ENCODE peak calls at places on chromosomes 6 and 20, in five cellular contexts. J is kidney epithelial cell, A is right lobe of liver, P is AG04449, B is cardiac muscle cell. F is an unnamed sample.

GRCh38 chr6:141552031-141552430 is 580.7 kb upstream of the GJE1 start:
- DNase-seq in P (no peak), A (no peak), J (no peak), B (no peak), F (no peak)

GRCh38 chr6:164108869-164109769 is 694.6 kb downstream of the QKI start:
- DNase-seq in P (no peak), J (no peak), A (peak), B (peak), F (no peak)

GRCh38 chr6:170269151-170269872 is 21.6 kb downstream of the DLL1 start:
- DNase-seq in J (no peak), P (no peak), B (no peak), A (peak), F (no peak)

GRCh38 chr6:139852484-139853140 is 478.2 kb upstream of the CITED2 start:
- DNase-seq in A (no peak), B (peak), J (peak), P (peak), F (peak)

GRCh38 chr6:158481612-158482473 is 78.0 kb upstream of the TMEM181 start:
- DNase-seq in B (peak), P (no peak), J (peak), A (no peak), F (peak)

GRCh38 chr6:14023855-14024254 is 93.7 kb upstream of the CD83 start:
- DNase-seq in A (no peak), P (no peak), J (no peak), B (no peak), F (no peak)

GRCh38 chr20:57613481-57613921 is 6.7 kb downstream of the ZBP1 start:
- DNase-seq in J (no peak), B (no peak), P (no peak), A (no peak), F (no peak)

GRCh38 chr6:39892490-39893129 is 41.7 kb downstream of the MOCS1 start:
- DNase-seq in P (peak), A (peak), J (no peak), B (peak), F (no peak)

GRCh38 chr20:4573564-4574355 is 147.9 kb upstream of the PRND start:
- DNase-seq in J (peak), A (no peak), B (peak), P (peak), F (peak)

GRCh38 chr6:40894962-40895799 is 143.8 kb downstream of the UNC5CL start:
- DNase-seq in A (peak), P (no peak), B (peak), J (no peak), F (no peak)

GRCh38 chr6:147223751-147224150 is 19.5 kb downstream of the STXBP5 start:
- DNase-seq in P (no peak), J (no peak), B (no peak), A (no peak), F (no peak)

GRCh38 chr6:94300424-94301144 is 881.2 kb upstream of the EPHA7 start:
- DNase-seq in A (no peak), B (no peak), P (no peak), J (no peak), F (no peak)

GRCh38 chr20:51542033-51542893 is at the start of gene NFATC2:
- DNase-seq in J (no peak), P (no peak), A (peak), B (no peak), F (no peak)

GRCh38 chr6:85452441-85452881 is 2.6 kb downstream of the NT5E start:
- DNase-seq in J (no peak), P (no peak), A (no peak), B (peak), F (peak)

DNA sequence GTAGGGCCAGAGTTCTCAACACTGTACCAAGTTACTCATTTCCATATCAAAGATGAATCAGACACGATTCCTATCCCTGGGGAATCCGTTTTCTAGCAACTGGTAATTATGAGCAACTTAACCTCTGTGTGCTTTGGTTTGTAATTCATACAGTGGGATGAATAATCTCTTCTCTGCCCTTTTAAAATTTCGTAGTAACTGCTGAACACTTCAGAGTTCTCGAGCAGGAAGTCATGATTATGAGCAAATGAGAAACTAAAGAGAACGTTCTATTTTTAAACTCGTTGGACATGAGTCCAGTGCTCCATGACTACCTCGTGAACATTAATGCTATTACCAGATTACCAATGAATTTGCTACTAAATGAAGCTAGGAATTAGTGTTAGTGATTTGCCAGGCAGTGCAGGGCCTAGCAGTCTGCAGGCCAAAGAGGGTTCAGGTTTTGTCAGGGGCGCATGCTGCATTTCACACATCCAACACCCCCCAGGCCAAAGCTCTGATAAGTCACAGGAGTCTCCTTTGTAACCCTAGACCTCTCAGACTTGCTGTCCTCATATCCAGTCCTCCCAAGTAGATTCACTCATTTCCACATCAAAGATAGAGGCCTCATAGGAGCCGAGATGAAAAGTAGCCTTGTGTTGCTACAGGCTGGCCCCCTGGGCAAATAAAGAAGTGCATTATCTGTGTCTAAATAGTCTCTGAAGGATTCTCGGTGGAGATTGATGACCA is 45.8 kb upstream of the VSTM2L start:
- DNase-seq in P (peak), A (no peak), J (no peak), B (peak), F (peak)
- H3K4me3 ChIP-seq in P (no peak), A (no peak), J (no peak), B (no peak), F (no peak)

GRCh38 chr6:27255866-27256265 is 8.4 kb downstream of the PRSS16 start:
- DNase-seq in J (no peak), A (no peak), B (no peak), P (no peak), F (no peak)
- TF ChIP-seq CTCF in J (no peak), A (no peak), B (no peak), P (no peak), F (no peak)

GRCh38 chr6:165729307-165729936 is 66.4 kb upstream of the PDE10A start:
- DNase-seq in P (no peak), B (peak), J (no peak), A (no peak), F (no peak)

GRCh38 chr6:165725201-165725600 is 62.2 kb upstream of the PDE10A start:
- DNase-seq in P (no peak), A (no peak), B (no peak), J (no peak), F (no peak)

GRCh38 chr6:165728196-165728595 is 65.2 kb upstream of the PDE10A start:
- DNase-seq in A (no peak), J (no peak), P (no peak), B (no peak), F (no peak)

GRCh38 chr6:165726915-165727314 is 63.9 kb upstream of the PDE10A start:
- DNase-seq in P (no peak), J (no peak), A (no peak), B (peak), F (no peak)

GRCh38 chr6:165726290-165726875 is 63.3 kb upstream of the PDE10A start:
- DNase-seq in J (no peak), B (no peak), P (no peak), A (no peak), F (no peak)
- H3K4me3 ChIP-seq in J (no peak), B (no peak), P (no peak), A (no peak), F (no peak)

GRCh38 chr20:61919675-61920365 is 145.9 kb downstream of the TAF4 start:
- DNase-seq in A (no peak), J (no peak), P (no peak), B (no peak), F (no peak)

GRCh38 chr20:61919239-61919638 is 146.4 kb downstream of the TAF4 start:
- DNase-seq in B (no peak), A (no peak), J (no peak), P (no peak), F (no peak)

GRCh38 chr20:61917459-61917858 is 148.2 kb downstream of the TAF4 start:
- DNase-seq in J (no peak), A (no peak), P (no peak), B (no peak), F (no peak)

GRCh38 chr20:61916318-61916891 is 149.3 kb downstream of the TAF4 start:
- DNase-seq in A (no peak), J (no peak), B (no peak), P (no peak), F (no peak)

DNA sequence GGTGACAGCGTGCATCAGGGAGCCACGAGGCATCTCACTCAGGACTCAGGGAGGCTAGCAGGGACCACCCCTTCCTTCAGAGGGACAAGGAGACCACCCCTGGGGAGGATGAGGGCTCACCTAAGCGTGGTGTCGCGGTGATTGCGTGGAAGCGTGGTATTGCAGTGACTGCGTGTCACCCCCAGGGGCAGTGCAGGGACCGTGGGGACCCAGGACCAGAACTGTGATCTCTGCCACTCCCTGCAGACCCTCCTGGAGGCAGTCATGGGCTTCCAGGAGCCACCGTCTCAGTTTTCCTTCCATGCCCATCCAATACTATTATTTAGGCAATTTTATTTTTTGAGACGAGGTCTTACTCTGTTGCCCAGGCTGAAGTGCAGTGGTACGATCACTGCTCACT is 147.1 kb downstream of the TAF4 start:
- DNase-seq in B (no peak), A (no peak), P (no peak), J (no peak), F (no peak)
- TF ChIP-seq CTCF in B (no peak), A (no peak), P (no peak), J (no peak), F (no peak)

F was measured in BJ.